ENCODE peak calls at places on chromosomes 7 and 10, in ten cellular contexts. One of them, this sample, is unnamed.

GRCh38 chr7:111513566-111513965 is 48.7 kb downstream of the IMMP2L start:
- DNase-seq in fibroblast of pulmonary artery: no peak
- DNase-seq in NCI-H1105: no peak
- DNase-seq in HL-60: no peak
- DNase-seq in bronchial epithelial cell: no peak
- DNase-seq in memory B cell: no peak
- DNase-seq in T-helper 17 cell: no peak
- DNase-seq in AG10803: no peak
- DNase-seq in HCT116: no peak
- DNase-seq in GM04503: no peak
- DNase-seq in this sample: no peak

GRCh38 chr7:64485623-64486022 is 77.2 kb downstream of the ZNF680 start:
- DNase-seq in fibroblast of pulmonary artery: no peak
- DNase-seq in NCI-H1105: no peak
- DNase-seq in HL-60: no peak
- DNase-seq in bronchial epithelial cell: no peak
- DNase-seq in memory B cell: no peak
- DNase-seq in T-helper 17 cell: no peak
- DNase-seq in AG10803: no peak
- DNase-seq in HCT116: no peak
- DNase-seq in GM04503: no peak
- DNase-seq in this sample: no peak

GRCh38 chr7:19117081-19117869 is at the start of gene TWIST1:
- DNase-seq in fibroblast of pulmonary artery: peak
- DNase-seq in NCI-H1105: peak
- DNase-seq in HL-60: no peak
- DNase-seq in bronchial epithelial cell: no peak
- DNase-seq in memory B cell: no peak
- DNase-seq in T-helper 17 cell: no peak
- DNase-seq in AG10803: peak
- DNase-seq in HCT116: no peak
- DNase-seq in GM04503: peak
- DNase-seq in this sample: peak

GRCh38 chr7:99036531-99037175 is 107.3 kb downstream of the SMURF1 start:
- DNase-seq in fibroblast of pulmonary artery: peak
- DNase-seq in NCI-H1105: no peak
- DNase-seq in HL-60: no peak
- DNase-seq in bronchial epithelial cell: no peak
- DNase-seq in memory B cell: no peak
- DNase-seq in T-helper 17 cell: no peak
- DNase-seq in AG10803: peak
- DNase-seq in HCT116: no peak
- DNase-seq in GM04503: peak
- DNase-seq in this sample: peak

GRCh38 chr7:28726563-28726962 is 231.6 kb downstream of the TRIL start:
- DNase-seq in fibroblast of pulmonary artery: no peak
- DNase-seq in NCI-H1105: no peak
- DNase-seq in HL-60: no peak
- DNase-seq in bronchial epithelial cell: no peak
- DNase-seq in memory B cell: no peak
- DNase-seq in T-helper 17 cell: no peak
- DNase-seq in AG10803: no peak
- DNase-seq in HCT116: no peak
- DNase-seq in GM04503: no peak
- DNase-seq in this sample: no peak

GRCh38 chr10:132395704-132396494 is 1.1 kb upstream of the PWWP2B start:
- DNase-seq in fibroblast of pulmonary artery: peak
- DNase-seq in NCI-H1105: no peak
- DNase-seq in HL-60: no peak
- DNase-seq in bronchial epithelial cell: no peak
- DNase-seq in memory B cell: peak
- DNase-seq in T-helper 17 cell: no peak
- DNase-seq in AG10803: peak
- DNase-seq in HCT116: no peak
- DNase-seq in GM04503: no peak
- DNase-seq in this sample: no peak

GRCh38 chr10:12741255-12741915 is 260.1 kb downstream of the CCDC3 start:
- DNase-seq in fibroblast of pulmonary artery: no peak
- DNase-seq in NCI-H1105: no peak
- DNase-seq in HL-60: no peak
- DNase-seq in bronchial epithelial cell: no peak
- DNase-seq in memory B cell: no peak
- DNase-seq in T-helper 17 cell: no peak
- DNase-seq in AG10803: no peak
- DNase-seq in HCT116: no peak
- DNase-seq in GM04503: no peak
- DNase-seq in this sample: no peak

GRCh38 chr10:3770611-3771110 is 14.3 kb downstream of the KLF6 start:
- DNase-seq in fibroblast of pulmonary artery: no peak
- DNase-seq in NCI-H1105: no peak
- DNase-seq in HL-60: no peak
- DNase-seq in bronchial epithelial cell: no peak
- DNase-seq in memory B cell: no peak
- DNase-seq in T-helper 17 cell: no peak
- DNase-seq in AG10803: no peak
- DNase-seq in HCT116: no peak
- DNase-seq in GM04503: no peak
- DNase-seq in this sample: no peak

GRCh38 chr7:7554021-7554432 is 12.7 kb upstream of the MIOS start:
- DNase-seq in fibroblast of pulmonary artery: peak
- DNase-seq in NCI-H1105: peak
- DNase-seq in HL-60: no peak
- DNase-seq in bronchial epithelial cell: no peak
- DNase-seq in memory B cell: no peak
- DNase-seq in T-helper 17 cell: no peak
- DNase-seq in AG10803: peak
- DNase-seq in HCT116: no peak
- DNase-seq in GM04503: peak
- DNase-seq in this sample: peak

GRCh38 chr7:115034515-115034914 is 112.6 kb downstream of the MDFIC start:
- DNase-seq in fibroblast of pulmonary artery: no peak
- DNase-seq in NCI-H1105: no peak
- DNase-seq in HL-60: no peak
- DNase-seq in bronchial epithelial cell: no peak
- DNase-seq in memory B cell: no peak
- DNase-seq in T-helper 17 cell: no peak
- DNase-seq in AG10803: no peak
- DNase-seq in HCT116: no peak
- DNase-seq in GM04503: no peak
- DNase-seq in this sample: no peak

GRCh38 chr10:60434418-60435046 is 44.9 kb upstream of the ANK3 start:
- DNase-seq in fibroblast of pulmonary artery: peak
- DNase-seq in NCI-H1105: peak
- DNase-seq in HL-60: peak
- DNase-seq in bronchial epithelial cell: peak
- DNase-seq in memory B cell: no peak
- DNase-seq in T-helper 17 cell: no peak
- DNase-seq in AG10803: peak
- DNase-seq in HCT116: peak
- DNase-seq in GM04503: no peak
- DNase-seq in this sample: peak

GRCh38 chr10:121437596-121437995 is 160.6 kb downstream of the FGFR2 start:
- DNase-seq in fibroblast of pulmonary artery: no peak
- DNase-seq in NCI-H1105: no peak
- DNase-seq in HL-60: no peak
- DNase-seq in bronchial epithelial cell: no peak
- DNase-seq in memory B cell: no peak
- DNase-seq in T-helper 17 cell: no peak
- DNase-seq in AG10803: no peak
- DNase-seq in HCT116: no peak
- DNase-seq in GM04503: no peak
- DNase-seq in this sample: no peak

GRCh38 chr10:24054421-24054820 is 154.5 kb upstream of the KIAA1217 start:
- DNase-seq in fibroblast of pulmonary artery: no peak
- DNase-seq in NCI-H1105: no peak
- DNase-seq in HL-60: no peak
- DNase-seq in bronchial epithelial cell: peak
- DNase-seq in memory B cell: no peak
- DNase-seq in T-helper 17 cell: no peak
- DNase-seq in AG10803: no peak
- DNase-seq in HCT116: no peak
- DNase-seq in GM04503: no peak
- DNase-seq in this sample: no peak

GRCh38 chr7:33392143-33392542 is 262.8 kb downstream of the BBS9 start:
- DNase-seq in fibroblast of pulmonary artery: no peak
- DNase-seq in NCI-H1105: peak
- DNase-seq in HL-60: no peak
- DNase-seq in bronchial epithelial cell: no peak
- DNase-seq in memory B cell: no peak
- DNase-seq in T-helper 17 cell: no peak
- DNase-seq in AG10803: no peak
- DNase-seq in HCT116: no peak
- DNase-seq in GM04503: no peak
- DNase-seq in this sample: peak

GRCh38 chr10:30182191-30183075 is 123.0 kb upstream of the JCAD start:
- DNase-seq in fibroblast of pulmonary artery: peak
- DNase-seq in NCI-H1105: no peak
- DNase-seq in HL-60: no peak
- DNase-seq in bronchial epithelial cell: peak
- DNase-seq in memory B cell: no peak
- DNase-seq in T-helper 17 cell: no peak
- DNase-seq in AG10803: peak
- DNase-seq in HCT116: no peak
- DNase-seq in GM04503: peak
- DNase-seq in this sample: no peak

GRCh38 chr7:952548-953441 is 1.7 kb downstream of the ADAP1 start:
- DNase-seq in fibroblast of pulmonary artery: no peak
- DNase-seq in NCI-H1105: no peak
- DNase-seq in HL-60: no peak
- DNase-seq in bronchial epithelial cell: no peak
- DNase-seq in memory B cell: no peak
- DNase-seq in T-helper 17 cell: no peak
- DNase-seq in AG10803: no peak
- DNase-seq in HCT116: no peak
- DNase-seq in GM04503: no peak
- DNase-seq in this sample: peak

GRCh38 chr10:6148908-6149307 is 53.8 kb upstream of the PFKFB3 start:
- DNase-seq in fibroblast of pulmonary artery: no peak
- DNase-seq in NCI-H1105: no peak
- DNase-seq in HL-60: no peak
- DNase-seq in bronchial epithelial cell: no peak
- DNase-seq in memory B cell: no peak
- DNase-seq in T-helper 17 cell: peak
- DNase-seq in AG10803: no peak
- DNase-seq in HCT116: no peak
- DNase-seq in GM04503: no peak
- DNase-seq in this sample: no peak

GRCh38 chr10:102327641-102328040 is 67.9 kb upstream of the NFKB2 start:
- DNase-seq in fibroblast of pulmonary artery: no peak
- DNase-seq in NCI-H1105: no peak
- DNase-seq in HL-60: no peak
- DNase-seq in bronchial epithelial cell: no peak
- DNase-seq in memory B cell: no peak
- DNase-seq in T-helper 17 cell: no peak
- DNase-seq in AG10803: no peak
- DNase-seq in HCT116: no peak
- DNase-seq in GM04503: no peak
- DNase-seq in this sample: no peak

GRCh38 chr10:97567891-97568290 is 4.7 kb upstream of the ANKRD2 start:
- DNase-seq in fibroblast of pulmonary artery: no peak
- DNase-seq in NCI-H1105: no peak
- DNase-seq in HL-60: no peak
- DNase-seq in bronchial epithelial cell: no peak
- DNase-seq in memory B cell: no peak
- DNase-seq in T-helper 17 cell: no peak
- DNase-seq in AG10803: no peak
- DNase-seq in HCT116: no peak
- DNase-seq in GM04503: no peak
- DNase-seq in this sample: no peak